ENCODE peak calls at places on chromosomes 3 and 15, in seven cellular contexts. One of them, this sample, is unnamed.

GRCh38 chr3:21274000-21274671 is 476.9 kb downstream of the ZNF385D start:
- DNase-seq in cardiac fibroblast: peak
- DNase-seq in activated T-helper 9 cell treated with anti-CD3 and anti-CD28 coated beads, Interleukin-2, amount 50 U/mL, for 16 hours: no peak
- DNase-seq in mucosa of gallbladder: no peak
- DNase-seq in MCF 10A: no peak
- DNase-seq in left ventricle myocardium superior: no peak
- DNase-seq in SW480: no peak
- DNase-seq in this sample: no peak

GRCh38 chr3:157921271-157921670 is 184.9 kb downstream of the SHOX2 start:
- DNase-seq in cardiac fibroblast: no peak
- DNase-seq in activated T-helper 9 cell treated with anti-CD3 and anti-CD28 coated beads, Interleukin-2, amount 50 U/mL, for 16 hours: no peak
- DNase-seq in mucosa of gallbladder: no peak
- DNase-seq in MCF 10A: no peak
- DNase-seq in left ventricle myocardium superior: no peak
- DNase-seq in SW480: no peak
- DNase-seq in this sample: no peak

GRCh38 chr15:62607643-62608042 is 434.9 kb upstream of the TPM1 start:
- DNase-seq in cardiac fibroblast: peak
- DNase-seq in activated T-helper 9 cell treated with anti-CD3 and anti-CD28 coated beads, Interleukin-2, amount 50 U/mL, for 16 hours: no peak
- DNase-seq in mucosa of gallbladder: no peak
- DNase-seq in MCF 10A: peak
- DNase-seq in left ventricle myocardium superior: no peak
- DNase-seq in SW480: no peak
- DNase-seq in this sample: peak

GRCh38 chr3:88005066-88005465 is 53.7 kb downstream of the CGGBP1 start:
- DNase-seq in cardiac fibroblast: peak
- DNase-seq in activated T-helper 9 cell treated with anti-CD3 and anti-CD28 coated beads, Interleukin-2, amount 50 U/mL, for 16 hours: no peak
- DNase-seq in mucosa of gallbladder: no peak
- DNase-seq in MCF 10A: peak
- DNase-seq in left ventricle myocardium superior: no peak
- DNase-seq in SW480: peak
- DNase-seq in this sample: peak

GRCh38 chr3:70387889-70388288 is 75.5 kb upstream of the MDFIC2 start:
- DNase-seq in cardiac fibroblast: no peak
- DNase-seq in activated T-helper 9 cell treated with anti-CD3 and anti-CD28 coated beads, Interleukin-2, amount 50 U/mL, for 16 hours: no peak
- DNase-seq in mucosa of gallbladder: no peak
- DNase-seq in MCF 10A: no peak
- DNase-seq in left ventricle myocardium superior: no peak
- DNase-seq in SW480: no peak
- DNase-seq in this sample: no peak

GRCh38 chr15:40768492-40769309 is 1.1 kb upstream of the C15orf62 start:
- DNase-seq in cardiac fibroblast: no peak
- DNase-seq in activated T-helper 9 cell treated with anti-CD3 and anti-CD28 coated beads, Interleukin-2, amount 50 U/mL, for 16 hours: no peak
- DNase-seq in mucosa of gallbladder: no peak
- DNase-seq in MCF 10A: no peak
- DNase-seq in left ventricle myocardium superior: no peak
- DNase-seq in SW480: no peak
- DNase-seq in this sample: no peak

GRCh38 chr3:179133575-179133974 is 14.6 kb upstream of the PIK3CA start:
- DNase-seq in cardiac fibroblast: no peak
- DNase-seq in activated T-helper 9 cell treated with anti-CD3 and anti-CD28 coated beads, Interleukin-2, amount 50 U/mL, for 16 hours: no peak
- DNase-seq in mucosa of gallbladder: no peak
- DNase-seq in MCF 10A: no peak
- DNase-seq in left ventricle myocardium superior: no peak
- DNase-seq in SW480: no peak
- DNase-seq in this sample: no peak

GRCh38 chr3:16243706-16244490 is 20.8 kb downstream of the DPH3 start:
- DNase-seq in cardiac fibroblast: peak
- DNase-seq in activated T-helper 9 cell treated with anti-CD3 and anti-CD28 coated beads, Interleukin-2, amount 50 U/mL, for 16 hours: no peak
- DNase-seq in mucosa of gallbladder: no peak
- DNase-seq in MCF 10A: peak
- DNase-seq in left ventricle myocardium superior: peak
- DNase-seq in SW480: no peak
- DNase-seq in this sample: no peak

GRCh38 chr15:52787549-52788098 is 2.5 kb downstream of the ONECUT1 start:
- DNase-seq in cardiac fibroblast: no peak
- DNase-seq in activated T-helper 9 cell treated with anti-CD3 and anti-CD28 coated beads, Interleukin-2, amount 50 U/mL, for 16 hours: no peak
- DNase-seq in mucosa of gallbladder: peak
- DNase-seq in MCF 10A: no peak
- DNase-seq in left ventricle myocardium superior: no peak
- DNase-seq in SW480: no peak
- DNase-seq in this sample: no peak

GRCh38 chr15:24943361-24943760 is 11.4 kb upstream of the SNRPN start:
- DNase-seq in cardiac fibroblast: no peak
- DNase-seq in activated T-helper 9 cell treated with anti-CD3 and anti-CD28 coated beads, Interleukin-2, amount 50 U/mL, for 16 hours: no peak
- DNase-seq in mucosa of gallbladder: no peak
- DNase-seq in MCF 10A: no peak
- DNase-seq in left ventricle myocardium superior: no peak
- DNase-seq in SW480: no peak
- DNase-seq in this sample: peak

GRCh38 chr3:160162440-160162839 is 62.8 kb upstream of the C3orf80 start:
- DNase-seq in cardiac fibroblast: no peak
- DNase-seq in activated T-helper 9 cell treated with anti-CD3 and anti-CD28 coated beads, Interleukin-2, amount 50 U/mL, for 16 hours: no peak
- DNase-seq in mucosa of gallbladder: no peak
- DNase-seq in MCF 10A: no peak
- DNase-seq in left ventricle myocardium superior: no peak
- DNase-seq in SW480: no peak
- DNase-seq in this sample: peak

GRCh38 chr15:89429023-89429422 is 67.4 kb downstream of the RHCG start:
- DNase-seq in cardiac fibroblast: peak
- DNase-seq in activated T-helper 9 cell treated with anti-CD3 and anti-CD28 coated beads, Interleukin-2, amount 50 U/mL, for 16 hours: no peak
- DNase-seq in mucosa of gallbladder: no peak
- DNase-seq in MCF 10A: peak
- DNase-seq in left ventricle myocardium superior: no peak
- DNase-seq in SW480: no peak
- DNase-seq in this sample: no peak

GRCh38 chr15:61907753-61908086 is 152.5 kb downstream of the VPS13C start:
- DNase-seq in cardiac fibroblast: no peak
- DNase-seq in activated T-helper 9 cell treated with anti-CD3 and anti-CD28 coated beads, Interleukin-2, amount 50 U/mL, for 16 hours: no peak
- DNase-seq in mucosa of gallbladder: no peak
- DNase-seq in MCF 10A: no peak
- DNase-seq in left ventricle myocardium superior: no peak
- DNase-seq in SW480: no peak
- DNase-seq in this sample: no peak

GRCh38 chr3:195583831-195584542 is at the start of gene APOD:
- DNase-seq in cardiac fibroblast: peak
- DNase-seq in activated T-helper 9 cell treated with anti-CD3 and anti-CD28 coated beads, Interleukin-2, amount 50 U/mL, for 16 hours: no peak
- DNase-seq in mucosa of gallbladder: no peak
- DNase-seq in MCF 10A: peak
- DNase-seq in left ventricle myocardium superior: peak
- DNase-seq in SW480: peak
- DNase-seq in this sample: peak

GRCh38 chr3:21377366-21377765 is 373.6 kb downstream of the ZNF385D start:
- DNase-seq in cardiac fibroblast: no peak
- DNase-seq in activated T-helper 9 cell treated with anti-CD3 and anti-CD28 coated beads, Interleukin-2, amount 50 U/mL, for 16 hours: no peak
- DNase-seq in mucosa of gallbladder: no peak
- DNase-seq in MCF 10A: no peak
- DNase-seq in left ventricle myocardium superior: no peak
- DNase-seq in SW480: no peak
- DNase-seq in this sample: no peak

GRCh38 chr3:122416966-122417365 is 1.1 kb upstream of the WDR5B start:
- DNase-seq in cardiac fibroblast: no peak
- DNase-seq in activated T-helper 9 cell treated with anti-CD3 and anti-CD28 coated beads, Interleukin-2, amount 50 U/mL, for 16 hours: no peak
- DNase-seq in mucosa of gallbladder: no peak
- DNase-seq in MCF 10A: peak
- DNase-seq in left ventricle myocardium superior: no peak
- DNase-seq in SW480: no peak
- DNase-seq in this sample: no peak

GRCh38 chr15:41940441-41940857 is 31.9 kb downstream of the EHD4 start:
- DNase-seq in cardiac fibroblast: peak
- DNase-seq in activated T-helper 9 cell treated with anti-CD3 and anti-CD28 coated beads, Interleukin-2, amount 50 U/mL, for 16 hours: peak
- DNase-seq in mucosa of gallbladder: no peak
- DNase-seq in MCF 10A: peak
- DNase-seq in left ventricle myocardium superior: no peak
- DNase-seq in SW480: peak
- DNase-seq in this sample: peak

GRCh38 chr15:40543631-40544294 is 21.1 kb downstream of the CCDC32 start:
- DNase-seq in cardiac fibroblast: no peak
- DNase-seq in activated T-helper 9 cell treated with anti-CD3 and anti-CD28 coated beads, Interleukin-2, amount 50 U/mL, for 16 hours: no peak
- DNase-seq in mucosa of gallbladder: no peak
- DNase-seq in MCF 10A: no peak
- DNase-seq in left ventricle myocardium superior: no peak
- DNase-seq in SW480: no peak
- DNase-seq in this sample: no peak

GRCh38 chr3:56989434-56990294 is 70.8 kb upstream of the SPATA12 start:
- DNase-seq in cardiac fibroblast: peak
- DNase-seq in activated T-helper 9 cell treated with anti-CD3 and anti-CD28 coated beads, Interleukin-2, amount 50 U/mL, for 16 hours: no peak
- DNase-seq in mucosa of gallbladder: no peak
- DNase-seq in MCF 10A: no peak
- DNase-seq in left ventricle myocardium superior: peak
- DNase-seq in SW480: no peak
- DNase-seq in this sample: no peak

GRCh38 chr3:14905055-14905657 is 42.2 kb upstream of the NR2C2 start:
- DNase-seq in cardiac fibroblast: no peak
- DNase-seq in activated T-helper 9 cell treated with anti-CD3 and anti-CD28 coated beads, Interleukin-2, amount 50 U/mL, for 16 hours: no peak
- DNase-seq in mucosa of gallbladder: no peak
- DNase-seq in MCF 10A: no peak
- DNase-seq in left ventricle myocardium superior: no peak
- DNase-seq in SW480: no peak
- DNase-seq in this sample: no peak

GRCh38 chr3:46289551-46289950 is 47.3 kb downstream of the CCR3 start:
- DNase-seq in cardiac fibroblast: no peak
- DNase-seq in activated T-helper 9 cell treated with anti-CD3 and anti-CD28 coated beads, Interleukin-2, amount 50 U/mL, for 16 hours: no peak
- DNase-seq in mucosa of gallbladder: no peak
- DNase-seq in MCF 10A: no peak
- DNase-seq in left ventricle myocardium superior: no peak
- DNase-seq in SW480: no peak
- DNase-seq in this sample: no peak

GRCh38 chr3:150141790-150142189 is 171.1 kb upstream of the PFN2 start:
- DNase-seq in cardiac fibroblast: no peak
- DNase-seq in activated T-helper 9 cell treated with anti-CD3 and anti-CD28 coated beads, Interleukin-2, amount 50 U/mL, for 16 hours: no peak
- DNase-seq in mucosa of gallbladder: no peak
- DNase-seq in MCF 10A: no peak
- DNase-seq in left ventricle myocardium superior: no peak
- DNase-seq in SW480: no peak
- DNase-seq in this sample: no peak

GRCh38 chr3:12479919-12480425 is 4.3 kb upstream of the TSEN2 start:
- DNase-seq in cardiac fibroblast: peak
- DNase-seq in activated T-helper 9 cell treated with anti-CD3 and anti-CD28 coated beads, Interleukin-2, amount 50 U/mL, for 16 hours: no peak
- DNase-seq in mucosa of gallbladder: peak
- DNase-seq in MCF 10A: peak
- DNase-seq in left ventricle myocardium superior: peak
- DNase-seq in SW480: peak
- DNase-seq in this sample: peak

GRCh38 chr15:74038707-74039655 is 43.4 kb downstream of the GOLGA6A start:
- DNase-seq in cardiac fibroblast: peak
- DNase-seq in activated T-helper 9 cell treated with anti-CD3 and anti-CD28 coated beads, Interleukin-2, amount 50 U/mL, for 16 hours: no peak
- DNase-seq in mucosa of gallbladder: no peak
- DNase-seq in MCF 10A: no peak
- DNase-seq in left ventricle myocardium superior: no peak
- DNase-seq in SW480: no peak
- DNase-seq in this sample: no peak

GRCh38 chr3:183527421-183527979 is 28.0 kb downstream of the KLHL6 start:
- DNase-seq in cardiac fibroblast: no peak
- DNase-seq in activated T-helper 9 cell treated with anti-CD3 and anti-CD28 coated beads, Interleukin-2, amount 50 U/mL, for 16 hours: no peak
- DNase-seq in mucosa of gallbladder: no peak
- DNase-seq in MCF 10A: no peak
- DNase-seq in left ventricle myocardium superior: no peak
- DNase-seq in SW480: no peak
- DNase-seq in this sample: no peak

GRCh38 chr3:133857767-133858166 is 37.9 kb downstream of the RAB6B start:
- DNase-seq in cardiac fibroblast: no peak
- DNase-seq in activated T-helper 9 cell treated with anti-CD3 and anti-CD28 coated beads, Interleukin-2, amount 50 U/mL, for 16 hours: no peak
- DNase-seq in mucosa of gallbladder: no peak
- DNase-seq in MCF 10A: no peak
- DNase-seq in left ventricle myocardium superior: no peak
- DNase-seq in SW480: no peak
- DNase-seq in this sample: no peak